ENCODE peak calls at places on chromosomes 11 and 22, in five cellular contexts. B is heart left ventricle, A is AG09309, Q is left ventricle myocardium inferior, T is adrenal gland. O is an unnamed sample.

GRCh38 chr11:128689586-128689945 is 4.3 kb upstream of the FLI1 start:
- DNase-seq in B (peak; percentile 58), A (no peak), Q (no peak), T (no peak), O (no peak)

GRCh38 chr22:38927033-38927789 is 30.2 kb upstream of the APOBEC3A start:
- DNase-seq in B (peak; percentile 88), A (no peak), Q (peak; percentile 74), T (peak; percentile 81), O (no peak)

GRCh38 chr22:48047722-48048500 is 1285.5 kb downstream of the TBC1D22A start:
- DNase-seq in B (no peak), A (no peak), Q (no peak), T (no peak), O (no peak)

GRCh38 chr22:19522190-19522880 is 1.9 kb downstream of the CLDN5 start:
- DNase-seq in B (peak; percentile 79), A (no peak), Q (peak; percentile 56), T (no peak), O (no peak)

GRCh38 chr11:58968251-58968711 is 29.0 kb downstream of the GLYATL1 start:
- DNase-seq in B (peak; percentile 48), A (no peak), Q (peak; percentile 10), T (no peak), O (no peak)

GRCh38 chr11:82268627-82269026 is 465.0 kb downstream of the FAM181B start:
- DNase-seq in B (no peak), A (no peak), Q (no peak), T (no peak), O (no peak)

GRCh38 chr11:8617063-8617462 is 23.0 kb upstream of the STK33 start:
- DNase-seq in B (no peak), A (no peak), Q (no peak), T (no peak), O (no peak)

GRCh38 chr11:102419181-102419580 is 33.4 kb downstream of the TMEM123 start:
- DNase-seq in B (no peak), A (no peak), Q (no peak), T (no peak), O (no peak)

GRCh38 chr11:9688716-9689511 is 25.0 kb downstream of the SWAP70 start:
- DNase-seq in B (no peak), A (peak; percentile 41), Q (no peak), T (no peak), O (no peak)

GRCh38 chr22:40805239-40805638 is 13.9 kb downstream of the SLC25A17 start:
- DNase-seq in B (no peak), A (no peak), Q (no peak), T (no peak), O (no peak)

DNA sequence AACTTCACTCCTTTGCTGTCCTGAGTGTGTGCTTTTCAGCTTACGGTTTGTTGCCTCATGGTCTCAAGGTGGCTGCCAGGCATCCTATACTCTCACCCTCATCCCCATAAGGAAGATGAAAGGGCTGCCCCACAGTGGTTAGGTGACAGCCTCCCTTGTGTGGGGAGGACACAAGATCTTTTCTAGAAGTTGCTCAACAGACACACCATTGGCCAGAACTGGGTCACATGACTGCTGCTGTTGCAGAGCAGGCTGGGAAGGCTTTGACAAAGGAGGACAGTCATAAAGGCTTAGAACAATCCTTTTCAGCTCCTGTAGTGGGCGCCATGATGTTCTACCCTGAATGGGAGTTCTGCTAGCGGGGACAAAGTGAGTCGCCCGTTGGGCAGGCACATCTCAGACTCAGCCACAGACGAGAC is 69.7 kb upstream of the RASD2 start:
- DNase-seq in B (no peak), A (no peak), Q (no peak), T (no peak), O (no peak)
- TF ChIP-seq CTCF in B (no peak), A (no peak), Q (no peak), T (no peak), O (no peak)

GRCh38 chr11:10898003-10898762 is 40.3 kb upstream of the ZBED5 start:
- DNase-seq in B (no peak), A (no peak), Q (no peak), T (no peak), O (no peak)

GRCh38 chr11:10897150-10897549 is 39.3 kb upstream of the ZBED5 start:
- DNase-seq in B (no peak), A (no peak), Q (no peak), T (no peak), O (no peak)

GRCh38 chr11:10900686-10901415 is 43.0 kb upstream of the ZBED5 start:
- DNase-seq in B (no peak), A (no peak), Q (no peak), T (no peak), O (no peak)

GRCh38 chr11:10899542-10899830 is 41.6 kb upstream of the ZBED5 start:
- DNase-seq in B (peak; percentile 75), A (no peak), Q (peak; percentile 54), T (no peak), O (no peak)

GRCh38 chr11:10898763-10899541 is 41.1 kb upstream of the ZBED5 start:
- DNase-seq in B (no peak), A (no peak), Q (no peak), T (no peak), O (no peak)
- H3K4me3 ChIP-seq in B (no peak overlapping the region), A (peak overlapping the region; percentile 3), Q (peak overlapping the region; percentile 45), T (no peak overlapping the region), O (peak overlapping the region; percentile 35)

GRCh38 chr11:29336727-29337212 is 680.1 kb downstream of the KCNA4 start:
- DNase-seq in B (no peak), A (no peak), Q (no peak), T (no peak), O (no peak)
- TF ChIP-seq CTCF in B (no peak), A (no peak), Q (no peak), T (no peak), O (no peak)

GRCh38 chr11:313787-314547 is at the start of gene IFITM1:
- DNase-seq in B (peak; percentile 65), A (peak; percentile 76), Q (no peak), T (no peak), O (peak; percentile 31)

GRCh38 chr11:313304-313786 is 495 bp upstream of the IFITM1 start:
- DNase-seq in B (peak; percentile 42), A (no peak), Q (no peak), T (no peak), O (no peak)

GRCh38 chr11:315516-315994 is 1.7 kb downstream of the IFITM1 start:
- DNase-seq in B (no peak), A (no peak), Q (peak; percentile 18), T (no peak), O (no peak)

GRCh38 chr11:316031-316701 is 2.3 kb downstream of the IFITM1 start:
- DNase-seq in B (peak; percentile 82), A (no peak), Q (peak; percentile 44), T (peak; percentile 19), O (no peak)

GRCh38 chr11:315051-315481 is 1.2 kb downstream of the IFITM1 start:
- DNase-seq in B (no peak), A (no peak), Q (no peak), T (no peak), O (no peak)
- H3K4me3 ChIP-seq in B (peak overlapping the region; percentile 60), A (peak overlapping the region; percentile 70), Q (peak overlapping the region; percentile 74), T (no peak overlapping the region), O (peak overlapping the region; percentile 35)

O was measured in AG04449.